ENCODE peak calls at places on chromosomes 4 and X, in ten cellular contexts. One of them, this sample, is unnamed.

GRCh38 chr4:63430105-63430504 is 979.1 kb downstream of the TECRL start:
- DNase-seq in left ventricle myocardium inferior: no peak
- DNase-seq in heart left ventricle: no peak
- DNase-seq in brain microvascular endothelial cell: no peak
- DNase-seq in IMR-90: no peak
- DNase-seq in fibroblast of lung: no peak
- DNase-seq in astrocyte of the cerebellum: no peak
- DNase-seq in lung: no peak
- DNase-seq in pancreas: no peak
- DNase-seq in AG09309: no peak
- DNase-seq in this sample: no peak

GRCh38 chr4:10164877-10165283 is 48.3 kb upstream of the WDR1 start:
- DNase-seq in left ventricle myocardium inferior: no peak
- DNase-seq in heart left ventricle: no peak
- DNase-seq in brain microvascular endothelial cell: peak; percentile 24
- DNase-seq in IMR-90: peak; percentile 42
- DNase-seq in fibroblast of lung: peak; percentile 38
- DNase-seq in astrocyte of the cerebellum: no peak
- DNase-seq in lung: no peak
- DNase-seq in pancreas: no peak
- DNase-seq in AG09309: no peak
- DNase-seq in this sample: peak; percentile 37

GRCh38 chr4:109764376-109764775 is 34.5 kb upstream of the PLA2G12A start:
- DNase-seq in left ventricle myocardium inferior: peak; percentile 41
- DNase-seq in heart left ventricle: no peak
- DNase-seq in brain microvascular endothelial cell: no peak
- DNase-seq in IMR-90: no peak
- DNase-seq in fibroblast of lung: no peak
- DNase-seq in astrocyte of the cerebellum: no peak
- DNase-seq in lung: no peak
- DNase-seq in pancreas: peak; percentile 20
- DNase-seq in AG09309: no peak
- DNase-seq in this sample: no peak

GRCh38 chr4:70893790-70894189 is 8.4 kb upstream of the MOB1B start:
- DNase-seq in left ventricle myocardium inferior: no peak
- DNase-seq in heart left ventricle: no peak
- DNase-seq in brain microvascular endothelial cell: no peak
- DNase-seq in IMR-90: no peak
- DNase-seq in fibroblast of lung: no peak
- DNase-seq in astrocyte of the cerebellum: no peak
- DNase-seq in lung: no peak
- DNase-seq in pancreas: no peak
- DNase-seq in AG09309: no peak
- DNase-seq in this sample: no peak

GRCh38 chr4:26557164-26557563 is 26.7 kb upstream of the TBC1D19 start:
- DNase-seq in left ventricle myocardium inferior: no peak
- DNase-seq in heart left ventricle: no peak
- DNase-seq in brain microvascular endothelial cell: peak; percentile 68
- DNase-seq in IMR-90: peak; percentile 95
- DNase-seq in fibroblast of lung: peak; percentile 97
- DNase-seq in astrocyte of the cerebellum: peak; percentile 95
- DNase-seq in lung: peak; percentile 42
- DNase-seq in pancreas: no peak
- DNase-seq in AG09309: peak; percentile 100
- DNase-seq in this sample: peak; percentile 97

GRCh38 chr4:152968806-152969394 is 32.8 kb downstream of the FHDC1 start:
- DNase-seq in left ventricle myocardium inferior: no peak
- DNase-seq in heart left ventricle: no peak
- DNase-seq in brain microvascular endothelial cell: no peak
- DNase-seq in IMR-90: peak; percentile 39
- DNase-seq in fibroblast of lung: peak; percentile 50
- DNase-seq in astrocyte of the cerebellum: no peak
- DNase-seq in lung: no peak
- DNase-seq in pancreas: no peak
- DNase-seq in AG09309: no peak
- DNase-seq in this sample: peak; percentile 35

GRCh38 chrX:114508836-114509235 is 75.0 kb upstream of the HTR2C start:
- DNase-seq in left ventricle myocardium inferior: no peak
- DNase-seq in heart left ventricle: no peak
- DNase-seq in brain microvascular endothelial cell: no peak
- DNase-seq in IMR-90: no peak
- DNase-seq in fibroblast of lung: peak; percentile 56
- DNase-seq in astrocyte of the cerebellum: peak; percentile 3
- DNase-seq in lung: no peak
- DNase-seq in pancreas: no peak
- DNase-seq in AG09309: no peak
- DNase-seq in this sample: no peak

GRCh38 chrX:136250191-136251041 is 784 bp downstream of the MAP7D3 start:
- DNase-seq in left ventricle myocardium inferior: no peak
- DNase-seq in heart left ventricle: no peak
- DNase-seq in brain microvascular endothelial cell: no peak
- DNase-seq in IMR-90: no peak
- DNase-seq in fibroblast of lung: peak; percentile 32
- DNase-seq in astrocyte of the cerebellum: no peak
- DNase-seq in lung: no peak
- DNase-seq in pancreas: no peak
- DNase-seq in AG09309: no peak
- DNase-seq in this sample: peak; percentile 41

GRCh38 chr4:56861365-56861764 is 39.9 kb upstream of the SPINK2 start:
- DNase-seq in left ventricle myocardium inferior: no peak
- DNase-seq in heart left ventricle: no peak
- DNase-seq in brain microvascular endothelial cell: peak; percentile 18
- DNase-seq in IMR-90: peak; percentile 8
- DNase-seq in fibroblast of lung: no peak
- DNase-seq in astrocyte of the cerebellum: no peak
- DNase-seq in lung: no peak
- DNase-seq in pancreas: no peak
- DNase-seq in AG09309: no peak
- DNase-seq in this sample: no peak

GRCh38 chr4:54169176-54169575 is 59.9 kb upstream of the PDGFRA start:
- DNase-seq in left ventricle myocardium inferior: no peak
- DNase-seq in heart left ventricle: no peak
- DNase-seq in brain microvascular endothelial cell: peak; percentile 2
- DNase-seq in IMR-90: peak; percentile 67
- DNase-seq in fibroblast of lung: no peak
- DNase-seq in astrocyte of the cerebellum: no peak
- DNase-seq in lung: no peak
- DNase-seq in pancreas: no peak
- DNase-seq in AG09309: peak; percentile 21
- DNase-seq in this sample: peak; percentile 39
- TF ChIP-seq CTCF in left ventricle myocardium inferior: no peak
- TF ChIP-seq CTCF in heart left ventricle: no peak
- TF ChIP-seq CTCF in brain microvascular endothelial cell: no peak
- TF ChIP-seq CTCF in IMR-90: no peak
- TF ChIP-seq CTCF in fibroblast of lung: no peak
- TF ChIP-seq CTCF in astrocyte of the cerebellum: no peak
- TF ChIP-seq CTCF in lung: no peak
- TF ChIP-seq CTCF in pancreas: no peak
- TF ChIP-seq CTCF in AG09309: no peak
- TF ChIP-seq CTCF in this sample: no peak

DNA sequence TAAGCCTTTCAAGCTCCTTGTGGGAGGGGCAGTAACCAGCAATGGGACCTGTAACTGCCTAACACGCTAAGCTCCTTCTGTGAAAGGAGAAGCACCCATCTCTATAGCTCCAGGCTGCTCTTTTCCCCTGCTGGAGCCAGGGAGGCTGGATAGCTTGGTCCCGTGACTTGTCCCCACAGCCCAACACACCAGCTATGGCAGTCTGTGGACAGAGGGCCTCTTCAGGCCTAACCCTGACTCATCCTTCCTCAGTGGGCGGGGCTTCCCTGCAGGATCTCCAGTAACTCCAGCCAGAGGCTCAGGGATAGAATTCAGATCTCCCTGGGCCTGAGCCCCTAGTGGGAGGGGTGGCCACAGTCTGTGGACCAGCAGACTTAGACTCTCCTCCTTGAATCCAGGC is 1290.1 kb downstream of the PCDH7 start:
- DNase-seq in left ventricle myocardium inferior: no peak
- DNase-seq in heart left ventricle: no peak
- DNase-seq in brain microvascular endothelial cell: peak; percentile 4
- DNase-seq in IMR-90: no peak
- DNase-seq in fibroblast of lung: no peak
- DNase-seq in astrocyte of the cerebellum: no peak
- DNase-seq in lung: no peak
- DNase-seq in pancreas: no peak
- DNase-seq in AG09309: no peak
- DNase-seq in this sample: no peak
- H3K4me3 ChIP-seq in left ventricle myocardium inferior: no peak overlapping the region
- H3K4me3 ChIP-seq in heart left ventricle: no peak overlapping the region
- H3K4me3 ChIP-seq in brain microvascular endothelial cell: no peak overlapping the region
- H3K4me3 ChIP-seq in IMR-90: no peak overlapping the region
- H3K4me3 ChIP-seq in fibroblast of lung: no peak overlapping the region
- H3K4me3 ChIP-seq in astrocyte of the cerebellum: no peak overlapping the region
- H3K4me3 ChIP-seq in lung: no peak overlapping the region
- H3K4me3 ChIP-seq in pancreas: no peak overlapping the region
- H3K4me3 ChIP-seq in AG09309: no peak overlapping the region
- H3K4me3 ChIP-seq in this sample: no peak overlapping the region

GRCh38 chrX:30593435-30594200 is 16.1 kb upstream of the TASL start:
- DNase-seq in left ventricle myocardium inferior: no peak
- DNase-seq in heart left ventricle: no peak
- DNase-seq in brain microvascular endothelial cell: no peak
- DNase-seq in IMR-90: no peak
- DNase-seq in fibroblast of lung: no peak
- DNase-seq in astrocyte of the cerebellum: no peak
- DNase-seq in lung: no peak
- DNase-seq in pancreas: peak; percentile 10
- DNase-seq in AG09309: no peak
- DNase-seq in this sample: no peak
- TF ChIP-seq CTCF in left ventricle myocardium inferior: no peak
- TF ChIP-seq CTCF in heart left ventricle: no peak
- TF ChIP-seq CTCF in brain microvascular endothelial cell: no peak
- TF ChIP-seq CTCF in IMR-90: no peak
- TF ChIP-seq CTCF in fibroblast of lung: no peak
- TF ChIP-seq CTCF in astrocyte of the cerebellum: no peak
- TF ChIP-seq CTCF in lung: no peak
- TF ChIP-seq CTCF in pancreas: no peak
- TF ChIP-seq CTCF in AG09309: no peak
- TF ChIP-seq CTCF in this sample: no peak

GRCh38 chrX:10450959-10451355 is 169.4 kb downstream of the MID1 start:
- DNase-seq in left ventricle myocardium inferior: no peak
- DNase-seq in heart left ventricle: no peak
- DNase-seq in brain microvascular endothelial cell: peak; percentile 5
- DNase-seq in IMR-90: no peak
- DNase-seq in fibroblast of lung: no peak
- DNase-seq in astrocyte of the cerebellum: no peak
- DNase-seq in lung: no peak
- DNase-seq in pancreas: no peak
- DNase-seq in AG09309: no peak
- DNase-seq in this sample: peak; percentile 11

GRCh38 chrX:10444204-10444603 is 176.2 kb downstream of the MID1 start:
- DNase-seq in left ventricle myocardium inferior: no peak
- DNase-seq in heart left ventricle: no peak
- DNase-seq in brain microvascular endothelial cell: no peak
- DNase-seq in IMR-90: no peak
- DNase-seq in fibroblast of lung: no peak
- DNase-seq in astrocyte of the cerebellum: no peak
- DNase-seq in lung: no peak
- DNase-seq in pancreas: no peak
- DNase-seq in AG09309: no peak
- DNase-seq in this sample: no peak

GRCh38 chrX:10450229-10450958 is 170.0 kb downstream of the MID1 start:
- DNase-seq in left ventricle myocardium inferior: no peak
- DNase-seq in heart left ventricle: no peak
- DNase-seq in brain microvascular endothelial cell: peak; percentile 56
- DNase-seq in IMR-90: peak; percentile 82
- DNase-seq in fibroblast of lung: peak; percentile 82
- DNase-seq in astrocyte of the cerebellum: peak; percentile 35
- DNase-seq in lung: no peak
- DNase-seq in pancreas: no peak
- DNase-seq in AG09309: peak; percentile 59
- DNase-seq in this sample: peak; percentile 45

DNA sequence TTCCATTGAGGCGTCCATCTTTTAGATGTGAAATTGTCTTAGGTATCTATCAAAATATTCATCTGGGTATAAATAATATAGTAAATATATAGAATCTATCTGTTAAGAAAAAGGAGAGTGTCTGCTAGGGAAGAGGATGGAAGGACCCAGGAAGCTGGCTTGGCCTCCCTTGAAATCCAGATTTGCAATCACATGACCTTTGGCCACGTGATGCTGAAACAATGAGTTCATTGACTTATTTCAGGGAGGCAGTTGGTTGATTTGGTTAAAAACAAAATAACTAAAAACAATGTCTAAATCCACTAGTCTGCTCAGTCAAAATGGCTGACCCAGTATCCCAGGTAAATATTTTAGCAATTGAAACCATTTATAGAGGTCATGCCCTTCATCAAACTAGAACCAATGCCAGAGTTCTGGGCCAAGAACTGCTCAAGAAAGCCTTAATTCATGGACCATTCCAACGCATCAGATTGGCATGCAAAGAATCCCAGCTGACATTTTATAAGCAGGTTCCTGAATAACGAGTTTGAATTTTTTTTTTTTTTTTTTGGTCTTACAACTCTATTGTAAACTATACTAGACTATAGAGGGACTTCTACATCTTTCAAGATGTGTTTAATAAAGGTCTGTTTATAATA is 172.7 kb downstream of the MID1 start:
- DNase-seq in left ventricle myocardium inferior: no peak
- DNase-seq in heart left ventricle: no peak
- DNase-seq in brain microvascular endothelial cell: peak; percentile 36
- DNase-seq in IMR-90: peak; percentile 53
- DNase-seq in fibroblast of lung: peak; percentile 25
- DNase-seq in astrocyte of the cerebellum: peak; percentile 31
- DNase-seq in lung: no peak
- DNase-seq in pancreas: peak; percentile 9
- DNase-seq in AG09309: peak; percentile 17
- DNase-seq in this sample: peak; percentile 15
- H3K4me3 ChIP-seq in left ventricle myocardium inferior: no peak overlapping the region
- H3K4me3 ChIP-seq in heart left ventricle: no peak overlapping the region
- H3K4me3 ChIP-seq in brain microvascular endothelial cell: no peak overlapping the region
- H3K4me3 ChIP-seq in IMR-90: no peak overlapping the region
- H3K4me3 ChIP-seq in fibroblast of lung: no peak overlapping the region
- H3K4me3 ChIP-seq in astrocyte of the cerebellum: no peak overlapping the region
- H3K4me3 ChIP-seq in lung: no peak overlapping the region
- H3K4me3 ChIP-seq in pancreas: no peak overlapping the region
- H3K4me3 ChIP-seq in AG09309: no peak overlapping the region
- H3K4me3 ChIP-seq in this sample: no peak overlapping the region

DNA sequence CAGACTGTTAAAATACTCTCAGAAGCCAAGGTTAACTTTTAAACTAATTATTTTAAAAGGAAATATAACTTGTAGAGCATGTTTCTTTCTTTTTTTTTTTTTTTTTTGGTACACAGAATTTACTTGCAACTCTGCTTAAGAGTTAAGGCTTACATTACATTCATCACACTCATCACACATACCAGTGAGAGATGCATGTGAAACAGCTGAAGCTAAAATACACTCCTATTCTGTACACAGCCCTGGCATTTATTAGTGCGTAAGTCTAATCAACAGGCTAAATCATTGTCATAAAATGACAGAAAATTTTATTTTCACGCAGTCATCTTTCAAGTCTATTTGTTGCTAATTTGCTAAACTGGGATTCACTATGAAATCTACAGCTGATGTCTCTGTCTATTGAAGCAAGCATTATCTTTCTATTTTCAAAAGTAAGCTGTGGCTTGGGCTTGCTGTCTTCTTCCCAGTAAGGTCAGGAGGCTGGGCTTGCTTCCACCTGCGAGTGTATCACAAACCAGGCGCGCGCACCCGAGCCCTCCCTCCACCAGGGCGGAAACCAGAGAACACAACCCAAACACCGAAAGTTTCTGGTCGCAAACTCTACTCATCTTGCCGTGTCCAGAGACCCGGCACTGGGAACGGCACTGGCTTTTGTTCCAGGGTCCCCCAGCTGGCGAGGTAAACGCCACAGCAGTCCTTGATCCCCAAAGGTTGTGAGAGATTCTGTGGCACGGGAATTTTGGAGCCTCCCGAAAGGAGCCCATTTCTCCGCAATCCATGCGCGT is 3.9 kb downstream of the MAML3 start:
- DNase-seq in left ventricle myocardium inferior: peak; percentile 74
- DNase-seq in heart left ventricle: peak; percentile 79
- DNase-seq in brain microvascular endothelial cell: peak; percentile 57
- DNase-seq in IMR-90: peak; percentile 61
- DNase-seq in fibroblast of lung: peak; percentile 54
- DNase-seq in astrocyte of the cerebellum: no peak
- DNase-seq in lung: peak; percentile 82
- DNase-seq in pancreas: peak; percentile 77
- DNase-seq in AG09309: no peak
- DNase-seq in this sample: peak; percentile 80
- TF ChIP-seq CTCF in left ventricle myocardium inferior: peak; percentile 32
- TF ChIP-seq CTCF in heart left ventricle: peak; percentile 9
- TF ChIP-seq CTCF in brain microvascular endothelial cell: peak; percentile 26
- TF ChIP-seq CTCF in IMR-90: no peak
- TF ChIP-seq CTCF in fibroblast of lung: no peak
- TF ChIP-seq CTCF in astrocyte of the cerebellum: peak; percentile 2
- TF ChIP-seq CTCF in lung: no peak
- TF ChIP-seq CTCF in pancreas: no peak
- TF ChIP-seq CTCF in AG09309: no peak
- TF ChIP-seq CTCF in this sample: no peak